ENCODE peak calls at places on chromosomes 13 and 19, in ten cellular contexts. One of them, this sample, is unnamed.

GRCh38 chr19:290539-291521 is at the start of gene PLPP2:
- DNase-seq in memory B cell: no peak
- DNase-seq in fibroblast of the conjunctiva: no peak
- DNase-seq in NCI-H1105 treated with DMSO at 0.1 percent for 48 hours: no peak
- DNase-seq in H1: peak
- DNase-seq in cardiac fibroblast: peak
- DNase-seq in midbrain: peak
- DNase-seq in EL: peak
- DNase-seq in foreskin keratinocyte: no peak
- DNase-seq in Kasumi-1: no peak
- DNase-seq in this sample: no peak

GRCh38 chr19:52140077-52140710 is 456 bp upstream of the ZNF616 start:
- DNase-seq in memory B cell: no peak
- DNase-seq in fibroblast of the conjunctiva: no peak
- DNase-seq in NCI-H1105 treated with DMSO at 0.1 percent for 48 hours: no peak
- DNase-seq in H1: no peak
- DNase-seq in cardiac fibroblast: no peak
- DNase-seq in midbrain: peak
- DNase-seq in EL: no peak
- DNase-seq in foreskin keratinocyte: no peak
- DNase-seq in Kasumi-1: no peak
- DNase-seq in this sample: no peak

GRCh38 chr19:40519352-40520322 is 52.8 kb downstream of the SPTBN4 start:
- DNase-seq in memory B cell: no peak
- DNase-seq in fibroblast of the conjunctiva: no peak
- DNase-seq in NCI-H1105 treated with DMSO at 0.1 percent for 48 hours: peak
- DNase-seq in H1: no peak
- DNase-seq in cardiac fibroblast: peak
- DNase-seq in midbrain: no peak
- DNase-seq in EL: peak
- DNase-seq in foreskin keratinocyte: peak
- DNase-seq in Kasumi-1: no peak
- DNase-seq in this sample: no peak

GRCh38 chr13:26299168-26299788 is 45.3 kb downstream of the CDK8 start:
- DNase-seq in memory B cell: no peak
- DNase-seq in fibroblast of the conjunctiva: no peak
- DNase-seq in NCI-H1105 treated with DMSO at 0.1 percent for 48 hours: no peak
- DNase-seq in H1: no peak
- DNase-seq in cardiac fibroblast: peak
- DNase-seq in midbrain: peak
- DNase-seq in EL: no peak
- DNase-seq in foreskin keratinocyte: no peak
- DNase-seq in Kasumi-1: no peak
- DNase-seq in this sample: no peak

GRCh38 chr13:94400874-94401273 is 78.6 kb downstream of the DCT start:
- DNase-seq in memory B cell: no peak
- DNase-seq in fibroblast of the conjunctiva: no peak
- DNase-seq in NCI-H1105 treated with DMSO at 0.1 percent for 48 hours: no peak
- DNase-seq in H1: no peak
- DNase-seq in cardiac fibroblast: no peak
- DNase-seq in midbrain: no peak
- DNase-seq in EL: no peak
- DNase-seq in foreskin keratinocyte: no peak
- DNase-seq in Kasumi-1: no peak
- DNase-seq in this sample: no peak

GRCh38 chr19:41415154-41415571 is 12.0 kb downstream of the B3GNT8 start:
- DNase-seq in memory B cell: no peak
- DNase-seq in fibroblast of the conjunctiva: no peak
- DNase-seq in NCI-H1105 treated with DMSO at 0.1 percent for 48 hours: peak
- DNase-seq in H1: no peak
- DNase-seq in cardiac fibroblast: no peak
- DNase-seq in midbrain: no peak
- DNase-seq in EL: no peak
- DNase-seq in foreskin keratinocyte: no peak
- DNase-seq in Kasumi-1: no peak
- DNase-seq in this sample: no peak

GRCh38 chr13:40221460-40222201 is 444.8 kb downstream of the FOXO1 start:
- DNase-seq in memory B cell: no peak
- DNase-seq in fibroblast of the conjunctiva: peak
- DNase-seq in NCI-H1105 treated with DMSO at 0.1 percent for 48 hours: no peak
- DNase-seq in H1: no peak
- DNase-seq in cardiac fibroblast: peak
- DNase-seq in midbrain: no peak
- DNase-seq in EL: peak
- DNase-seq in foreskin keratinocyte: peak
- DNase-seq in Kasumi-1: peak
- DNase-seq in this sample: no peak

GRCh38 chr19:39428309-39429112 is 7.2 kb downstream of the RPS16 start:
- DNase-seq in memory B cell: no peak
- DNase-seq in fibroblast of the conjunctiva: no peak
- DNase-seq in NCI-H1105 treated with DMSO at 0.1 percent for 48 hours: no peak
- DNase-seq in H1: no peak
- DNase-seq in cardiac fibroblast: peak
- DNase-seq in midbrain: no peak
- DNase-seq in EL: peak
- DNase-seq in foreskin keratinocyte: no peak
- DNase-seq in Kasumi-1: no peak
- DNase-seq in this sample: peak

GRCh38 chr13:22927008-22927393 is 253.8 kb upstream of the SGCG start:
- DNase-seq in memory B cell: no peak
- DNase-seq in fibroblast of the conjunctiva: no peak
- DNase-seq in NCI-H1105 treated with DMSO at 0.1 percent for 48 hours: no peak
- DNase-seq in H1: no peak
- DNase-seq in cardiac fibroblast: no peak
- DNase-seq in midbrain: no peak
- DNase-seq in EL: no peak
- DNase-seq in foreskin keratinocyte: no peak
- DNase-seq in Kasumi-1: no peak
- DNase-seq in this sample: no peak

GRCh38 chr19:12330340-12330739 is 3.1 kb downstream of the ZNF563 start:
- DNase-seq in memory B cell: no peak
- DNase-seq in fibroblast of the conjunctiva: no peak
- DNase-seq in NCI-H1105 treated with DMSO at 0.1 percent for 48 hours: no peak
- DNase-seq in H1: no peak
- DNase-seq in cardiac fibroblast: no peak
- DNase-seq in midbrain: no peak
- DNase-seq in EL: no peak
- DNase-seq in foreskin keratinocyte: no peak
- DNase-seq in Kasumi-1: no peak
- DNase-seq in this sample: no peak

GRCh38 chr19:1457031-1457739 is 7.3 kb downstream of the APC2 start:
- DNase-seq in memory B cell: no peak
- DNase-seq in fibroblast of the conjunctiva: no peak
- DNase-seq in NCI-H1105 treated with DMSO at 0.1 percent for 48 hours: no peak
- DNase-seq in H1: no peak
- DNase-seq in cardiac fibroblast: no peak
- DNase-seq in midbrain: no peak
- DNase-seq in EL: no peak
- DNase-seq in foreskin keratinocyte: no peak
- DNase-seq in Kasumi-1: no peak
- DNase-seq in this sample: no peak

GRCh38 chr13:85508683-85509329 is 290.4 kb downstream of the SLITRK6 start:
- DNase-seq in memory B cell: no peak
- DNase-seq in fibroblast of the conjunctiva: no peak
- DNase-seq in NCI-H1105 treated with DMSO at 0.1 percent for 48 hours: no peak
- DNase-seq in H1: no peak
- DNase-seq in cardiac fibroblast: peak
- DNase-seq in midbrain: no peak
- DNase-seq in EL: no peak
- DNase-seq in foreskin keratinocyte: no peak
- DNase-seq in Kasumi-1: no peak
- DNase-seq in this sample: no peak

GRCh38 chr13:21013682-21014038 is 47.7 kb downstream of the LATS2 start:
- DNase-seq in memory B cell: no peak
- DNase-seq in fibroblast of the conjunctiva: no peak
- DNase-seq in NCI-H1105 treated with DMSO at 0.1 percent for 48 hours: no peak
- DNase-seq in H1: no peak
- DNase-seq in cardiac fibroblast: no peak
- DNase-seq in midbrain: no peak
- DNase-seq in EL: no peak
- DNase-seq in foreskin keratinocyte: no peak
- DNase-seq in Kasumi-1: no peak
- DNase-seq in this sample: no peak

GRCh38 chr19:9881720-9882119 is 46.6 kb downstream of the PIN1 start:
- DNase-seq in memory B cell: no peak
- DNase-seq in fibroblast of the conjunctiva: no peak
- DNase-seq in NCI-H1105 treated with DMSO at 0.1 percent for 48 hours: no peak
- DNase-seq in H1: no peak
- DNase-seq in cardiac fibroblast: no peak
- DNase-seq in midbrain: no peak
- DNase-seq in EL: no peak
- DNase-seq in foreskin keratinocyte: peak
- DNase-seq in Kasumi-1: no peak
- DNase-seq in this sample: no peak

GRCh38 chr13:106455777-106456176 is 79.7 kb downstream of the EFNB2 start:
- DNase-seq in memory B cell: no peak
- DNase-seq in fibroblast of the conjunctiva: no peak
- DNase-seq in NCI-H1105 treated with DMSO at 0.1 percent for 48 hours: no peak
- DNase-seq in H1: no peak
- DNase-seq in cardiac fibroblast: no peak
- DNase-seq in midbrain: no peak
- DNase-seq in EL: no peak
- DNase-seq in foreskin keratinocyte: no peak
- DNase-seq in Kasumi-1: no peak
- DNase-seq in this sample: no peak

GRCh38 chr19:13621413-13621812 is 115.1 kb upstream of the CACNA1A start:
- DNase-seq in memory B cell: no peak
- DNase-seq in fibroblast of the conjunctiva: peak
- DNase-seq in NCI-H1105 treated with DMSO at 0.1 percent for 48 hours: no peak
- DNase-seq in H1: peak
- DNase-seq in cardiac fibroblast: peak
- DNase-seq in midbrain: no peak
- DNase-seq in EL: peak
- DNase-seq in foreskin keratinocyte: peak
- DNase-seq in Kasumi-1: no peak
- DNase-seq in this sample: peak

GRCh38 chr19:4896372-4896771 is 6.3 kb downstream of the ARRDC5 start:
- DNase-seq in memory B cell: no peak
- DNase-seq in fibroblast of the conjunctiva: no peak
- DNase-seq in NCI-H1105 treated with DMSO at 0.1 percent for 48 hours: no peak
- DNase-seq in H1: no peak
- DNase-seq in cardiac fibroblast: peak
- DNase-seq in midbrain: no peak
- DNase-seq in EL: peak
- DNase-seq in foreskin keratinocyte: peak
- DNase-seq in Kasumi-1: no peak
- DNase-seq in this sample: no peak

GRCh38 chr13:113291997-113292862 is 4.8 kb upstream of the LAMP1 start:
- DNase-seq in memory B cell: no peak
- DNase-seq in fibroblast of the conjunctiva: no peak
- DNase-seq in NCI-H1105 treated with DMSO at 0.1 percent for 48 hours: peak
- DNase-seq in H1: no peak
- DNase-seq in cardiac fibroblast: peak
- DNase-seq in midbrain: no peak
- DNase-seq in EL: peak
- DNase-seq in foreskin keratinocyte: no peak
- DNase-seq in Kasumi-1: peak
- DNase-seq in this sample: no peak

GRCh38 chr19:18194208-18194530 is 1.2 kb downstream of the MPV17L2 start:
- DNase-seq in memory B cell: no peak
- DNase-seq in fibroblast of the conjunctiva: no peak
- DNase-seq in NCI-H1105 treated with DMSO at 0.1 percent for 48 hours: no peak
- DNase-seq in H1: no peak
- DNase-seq in cardiac fibroblast: no peak
- DNase-seq in midbrain: no peak
- DNase-seq in EL: no peak
- DNase-seq in foreskin keratinocyte: no peak
- DNase-seq in Kasumi-1: no peak
- DNase-seq in this sample: no peak

GRCh38 chr19:41577144-41577830 is 1.3 kb downstream of the CEACAM21 start:
- DNase-seq in memory B cell: no peak
- DNase-seq in fibroblast of the conjunctiva: no peak
- DNase-seq in NCI-H1105 treated with DMSO at 0.1 percent for 48 hours: no peak
- DNase-seq in H1: no peak
- DNase-seq in cardiac fibroblast: no peak
- DNase-seq in midbrain: no peak
- DNase-seq in EL: no peak
- DNase-seq in foreskin keratinocyte: no peak
- DNase-seq in Kasumi-1: no peak
- DNase-seq in this sample: no peak

GRCh38 chr19:31257025-31257424 is 92.2 kb downstream of the TSHZ3 start:
- DNase-seq in memory B cell: no peak
- DNase-seq in fibroblast of the conjunctiva: no peak
- DNase-seq in NCI-H1105 treated with DMSO at 0.1 percent for 48 hours: no peak
- DNase-seq in H1: no peak
- DNase-seq in cardiac fibroblast: no peak
- DNase-seq in midbrain: no peak
- DNase-seq in EL: no peak
- DNase-seq in foreskin keratinocyte: no peak
- DNase-seq in Kasumi-1: no peak
- DNase-seq in this sample: no peak

GRCh38 chr13:67137044-67137735 is 92.9 kb downstream of the PCDH9 start:
- DNase-seq in memory B cell: no peak
- DNase-seq in fibroblast of the conjunctiva: no peak
- DNase-seq in NCI-H1105 treated with DMSO at 0.1 percent for 48 hours: no peak
- DNase-seq in H1: no peak
- DNase-seq in cardiac fibroblast: peak
- DNase-seq in midbrain: no peak
- DNase-seq in EL: no peak
- DNase-seq in foreskin keratinocyte: no peak
- DNase-seq in Kasumi-1: no peak
- DNase-seq in this sample: no peak

GRCh38 chr19:48900477-48901452 is 653 bp downstream of the NUCB1 start:
- DNase-seq in memory B cell: no peak
- DNase-seq in fibroblast of the conjunctiva: no peak
- DNase-seq in NCI-H1105 treated with DMSO at 0.1 percent for 48 hours: no peak
- DNase-seq in H1: no peak
- DNase-seq in cardiac fibroblast: peak
- DNase-seq in midbrain: peak
- DNase-seq in EL: peak
- DNase-seq in foreskin keratinocyte: no peak
- DNase-seq in Kasumi-1: peak
- DNase-seq in this sample: no peak

GRCh38 chr19:3322199-3322978 is 44.0 kb upstream of the NFIC start:
- DNase-seq in memory B cell: no peak
- DNase-seq in fibroblast of the conjunctiva: no peak
- DNase-seq in NCI-H1105 treated with DMSO at 0.1 percent for 48 hours: no peak
- DNase-seq in H1: no peak
- DNase-seq in cardiac fibroblast: no peak
- DNase-seq in midbrain: no peak
- DNase-seq in EL: no peak
- DNase-seq in foreskin keratinocyte: no peak
- DNase-seq in Kasumi-1: no peak
- DNase-seq in this sample: no peak

GRCh38 chr13:103031332-103031873 is 34.8 kb downstream of the SLC10A2 start:
- DNase-seq in memory B cell: no peak
- DNase-seq in fibroblast of the conjunctiva: no peak
- DNase-seq in NCI-H1105 treated with DMSO at 0.1 percent for 48 hours: no peak
- DNase-seq in H1: no peak
- DNase-seq in cardiac fibroblast: no peak
- DNase-seq in midbrain: no peak
- DNase-seq in EL: no peak
- DNase-seq in foreskin keratinocyte: peak
- DNase-seq in Kasumi-1: no peak
- DNase-seq in this sample: no peak

GRCh38 chr19:31418692-31419430 is 69.6 kb upstream of the TSHZ3 start:
- DNase-seq in memory B cell: no peak
- DNase-seq in fibroblast of the conjunctiva: no peak
- DNase-seq in NCI-H1105 treated with DMSO at 0.1 percent for 48 hours: no peak
- DNase-seq in H1: peak
- DNase-seq in cardiac fibroblast: no peak
- DNase-seq in midbrain: no peak
- DNase-seq in EL: no peak
- DNase-seq in foreskin keratinocyte: no peak
- DNase-seq in Kasumi-1: no peak
- DNase-seq in this sample: no peak